ENCODE peak calls at places on chromosome 13, in nine cellular contexts. E is fibroblast of the aortic adventitia, P is choroid plexus epithelial cell, C is cardiac fibroblast, M is tibial nerve, I is bronchial epithelial cell, K is AG09309, T is ovary, Z is fibroblast of mammary gland. Q is an unnamed sample.

GRCh38 chr13:99955107-99955746 is 16.3 kb downstream of the ZIC5 start:
- DNase-seq in Z (no peak), P (no peak), E (no peak), T (no peak), C (no peak), K (no peak), M (no peak), I (no peak), Q (no peak)

GRCh38 chr13:110961959-110962358 is 47.1 kb upstream of the ANKRD10 start:
- DNase-seq in M (no peak), E (no peak), T (no peak), P (no peak), Z (no peak), I (no peak), C (no peak), K (no peak), Q (no peak)

GRCh38 chr13:36088001-36088400 is 43.2 kb downstream of the DCLK1 start:
- DNase-seq in M (no peak), T (no peak), P (no peak), E (no peak), Z (peak; percentile 14), K (no peak), C (no peak), I (peak; percentile 68), Q (no peak)

GRCh38 chr13:105817498-105817897 is 718.0 kb downstream of the EFNB2 start:
- DNase-seq in C (no peak), E (no peak), Z (no peak), K (no peak), P (no peak), I (peak; percentile 66), M (no peak), T (no peak), Q (no peak)

GRCh38 chr13:91893040-91893439 is 494.6 kb downstream of the GPC5 start:
- DNase-seq in P (no peak), Z (no peak), E (no peak), C (no peak), T (no peak), M (no peak), I (no peak), K (no peak), Q (no peak)

GRCh38 chr13:79988573-79988972 is 352.4 kb downstream of the SPRY2 start:
- DNase-seq in P (peak; percentile 72), K (peak; percentile 71), M (no peak), I (peak; percentile 60), C (peak; percentile 68), T (no peak), Z (peak; percentile 70), E (peak; percentile 81), Q (peak; percentile 70)

GRCh38 chr13:112456138-112457056 is 80.2 kb downstream of the SPACA7 start:
- DNase-seq in T (no peak), Z (no peak), K (no peak), M (no peak), P (no peak), I (no peak), C (no peak), E (no peak), Q (no peak)

GRCh38 chr13:24097064-24097463 is 63.5 kb upstream of the SPATA13 start:
- DNase-seq in C (peak; percentile 49), T (no peak), I (peak; percentile 30), K (peak; percentile 38), M (no peak), Z (peak; percentile 78), E (peak; percentile 55), P (peak; percentile 65), Q (peak; percentile 47)

GRCh38 chr13:39876258-39876657 is 220.8 kb downstream of the COG6 start:
- DNase-seq in E (peak; percentile 89), C (peak; percentile 79), T (no peak), M (no peak), P (peak; percentile 95), Z (peak; percentile 98), I (peak; percentile 88), K (peak; percentile 88), Q (peak; percentile 92)

GRCh38 chr13:45073809-45074208 is 46.5 kb upstream of the GTF2F2 start:
- DNase-seq in I (no peak), K (no peak), T (no peak), M (no peak), Z (no peak), E (no peak), P (no peak), C (no peak), Q (no peak)

GRCh38 chr13:27355894-27356293 is 68.5 kb upstream of the GTF3A start:
- DNase-seq in Z (no peak), E (no peak), I (no peak), T (no peak), M (no peak), C (no peak), P (no peak), K (no peak), Q (no peak)

GRCh38 chr13:39498471-39499114 is 104.4 kb downstream of the LHFPL6 start:
- DNase-seq in K (no peak), M (no peak), Z (no peak), T (no peak), C (no peak), P (no peak), E (no peak), I (no peak), Q (no peak)

GRCh38 chr13:113148407-113148806 is 10.0 kb upstream of the PROZ start:
- DNase-seq in T (no peak), P (no peak), K (no peak), E (no peak), Z (no peak), M (no peak), I (no peak), C (no peak), Q (no peak)

GRCh38 chr13:35787937-35788336 is 311.4 kb upstream of the MAB21L1 start:
- DNase-seq in I (no peak), T (no peak), Z (no peak), P (no peak), K (no peak), M (no peak), C (peak; percentile 23), E (peak; percentile 31), Q (peak; percentile 15)

GRCh38 chr13:44165172-44165894 is 208.3 kb upstream of the SERP2 start:
- DNase-seq in E (no peak), I (peak; percentile 39), M (no peak), T (no peak), K (no peak), P (no peak), C (no peak), Z (no peak), Q (no peak)

GRCh38 chr13:112748947-112749346 is 59.1 kb downstream of the ATP11A start:
- DNase-seq in T (no peak), P (no peak), K (no peak), C (peak; percentile 38), E (peak; percentile 67), M (no peak), I (no peak), Z (peak; percentile 41), Q (no peak)

GRCh38 chr13:41426047-41426446 is 31.3 kb upstream of the RGCC start:
- DNase-seq in E (no peak), T (no peak), P (no peak), K (no peak), M (no peak), I (no peak), Z (no peak), C (no peak), Q (no peak)

GRCh38 chr13:22235285-22235949 is 564.5 kb downstream of the FGF9 start:
- DNase-seq in E (no peak), T (no peak), Z (no peak), C (no peak), I (peak; percentile 12), K (no peak), M (no peak), P (no peak), Q (no peak)

GRCh38 chr13:111911141-111911720 is 155.7 kb upstream of the SOX1 start:
- DNase-seq in P (no peak), C (no peak), E (no peak), K (no peak), I (no peak), M (no peak), T (no peak), Z (no peak), Q (no peak)

GRCh38 chr13:64640002-64640401 is 2590.1 kb downstream of the PCDH9 start:
- DNase-seq in Z (no peak), T (no peak), I (peak; percentile 62), C (no peak), M (no peak), P (peak; percentile 6), K (no peak), E (no peak), Q (no peak)
- TF ChIP-seq CTCF in Z (no peak), T (no peak), I (no peak), C (no peak), M (no peak), P (no peak), K (no peak), E (no peak), Q (no peak)

GRCh38 chr13:42549555-42549941 is 24.4 kb upstream of the TNFSF11 start:
- DNase-seq in E (no peak), P (peak; percentile 57), K (no peak), T (no peak), I (no peak), C (no peak), Z (no peak), M (no peak), Q (no peak)
- H3K4me3 ChIP-seq in E (no peak overlapping the region), P (no peak overlapping the region), K (no peak overlapping the region), T (no peak overlapping the region), I (no peak overlapping the region), C (no peak overlapping the region), Z (no peak overlapping the region), M (no peak overlapping the region), Q (no peak overlapping the region)

DNA sequence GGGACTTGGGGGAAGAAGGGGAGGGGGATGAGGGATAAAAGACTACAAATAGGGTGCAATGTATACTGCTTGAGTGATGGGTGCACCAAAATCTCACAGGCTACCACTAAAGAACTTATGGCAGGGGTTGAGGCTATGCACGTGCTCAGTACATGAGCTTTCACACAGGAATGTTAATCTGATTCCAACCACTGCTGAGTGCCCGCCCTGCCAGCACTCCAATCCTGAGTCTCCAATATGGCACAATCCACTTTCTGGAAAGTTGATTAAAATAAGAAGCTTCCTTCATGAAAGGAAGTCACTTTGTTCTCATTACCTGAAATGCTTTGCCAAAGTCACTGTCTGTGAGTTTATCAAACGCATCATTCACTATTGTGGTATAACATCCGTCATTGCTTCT is 463.0 kb downstream of the IRS2 start:
- DNase-seq in M (no peak), P (no peak), C (no peak), I (no peak), E (no peak), Z (no peak), K (no peak), T (no peak), Q (no peak)
- TF ChIP-seq CTCF in M (no peak), P (no peak), C (no peak), I (no peak), E (no peak), Z (no peak), K (no peak), T (no peak), Q (no peak)

GRCh38 chr13:102978168-102978567 is 88.0 kb downstream of the SLC10A2 start:
- DNase-seq in M (no peak), P (peak; percentile 35), Z (peak; percentile 79), T (no peak), K (no peak), I (no peak), E (no peak), C (peak; percentile 27), Q (peak; percentile 36)

GRCh38 chr13:102974574-102975195 is 91.5 kb downstream of the SLC10A2 start:
- DNase-seq in E (no peak), M (no peak), I (no peak), P (no peak), T (no peak), Z (no peak), C (no peak), K (no peak), Q (no peak)

GRCh38 chr13:102972191-102972590 is 94.0 kb downstream of the SLC10A2 start:
- DNase-seq in K (no peak), P (no peak), C (no peak), Z (peak; percentile 32), E (no peak), T (no peak), I (no peak), M (no peak), Q (no peak)

GRCh38 chr13:102977471-102977870 is 88.7 kb downstream of the SLC10A2 start:
- DNase-seq in K (no peak), M (no peak), E (no peak), P (no peak), Z (peak; percentile 63), T (no peak), I (no peak), C (peak; percentile 14), Q (peak; percentile 11)
- H3K4me3 ChIP-seq in K (no peak overlapping the region), M (peak overlapping the region; percentile 40), E (no peak overlapping the region), P (no peak overlapping the region), Z (peak overlapping the region; percentile 49), T (no peak overlapping the region), I (no peak overlapping the region), C (no peak overlapping the region), Q (peak overlapping the region; percentile 48)

Q was measured in fibroblast of pulmonary artery.